ENCODE peak calls at places on chromosome 18, in six cellular contexts. G is HepG2, Y is H1, B is HCT116, O is SK-N-SH, F is endothelial cell of umbilical vein. J is an unnamed sample.

GRCh38 chr18:54069729-54070128 is 154.7 kb downstream of the MBD2 start:
- DNase-seq in G (no peak), Y (no peak), F (no peak), B (no peak), O (no peak), J (peak; percentile 79)

GRCh38 chr18:24818451-24818850 is 358.0 kb downstream of the HRH4 start:
- DNase-seq in G (no peak), O (peak; percentile 40), F (no peak), Y (no peak), B (no peak), J (peak; percentile 29)

GRCh38 chr18:11005528-11005927 is 143.8 kb downstream of the PIEZO2 start:
- DNase-seq in Y (no peak), G (peak; percentile 99), B (no peak), F (peak; percentile 95), O (no peak), J (no peak)

GRCh38 chr18:48073231-48073930 is 142.9 kb upstream of the SMAD2 start:
- DNase-seq in B (no peak), O (peak; percentile 87), F (no peak), Y (no peak), G (no peak), J (no peak)

GRCh38 chr18:48595703-48596218 is 56.9 kb downstream of the CTIF start:
- DNase-seq in O (no peak), G (no peak), F (no peak), B (no peak), Y (no peak), J (no peak)

GRCh38 chr18:10558243-10558966 is 32.6 kb downstream of the NAPG start:
- DNase-seq in B (no peak), G (no peak), Y (no peak), F (no peak), O (no peak), J (no peak)

GRCh38 chr18:45978084-45978483 is 11.0 kb upstream of the EPG5 start:
- DNase-seq in O (no peak), G (no peak), B (no peak), F (no peak), Y (peak; percentile 49), J (peak; percentile 53)

GRCh38 chr18:25305584-25305983 is 46.4 kb downstream of the ZNF521 start:
- DNase-seq in B (no peak), F (no peak), O (no peak), G (no peak), Y (no peak), J (no peak)

GRCh38 chr18:13137041-13137938 is 81.3 kb upstream of the LDLRAD4 start:
- DNase-seq in O (peak; percentile 70), G (no peak), Y (no peak), B (no peak), F (peak; percentile 22), J (peak; percentile 39)
- TF ChIP-seq POLR2AphosphoS5 in O (no peak), G (no peak), Y (no peak), B (no peak), F (no peak), J (no peak)

GRCh38 chr18:55462652-55463051 is 125.3 kb downstream of the TCF4 start:
- DNase-seq in B (no peak), G (no peak), Y (no peak), F (no peak), O (no peak), J (no peak)

GRCh38 chr18:55466789-55467188 is 121.2 kb downstream of the TCF4 start:
- DNase-seq in Y (no peak), F (no peak), G (no peak), O (no peak), B (no peak), J (peak; percentile 28)

GRCh38 chr18:55465313-55465712 is 122.7 kb downstream of the TCF4 start:
- DNase-seq in G (no peak), Y (no peak), F (no peak), B (no peak), O (no peak), J (peak; percentile 26)

GRCh38 chr18:55461843-55462242 is 126.1 kb downstream of the TCF4 start:
- DNase-seq in G (no peak), F (no peak), O (no peak), B (no peak), Y (no peak), J (no peak)

DNA sequence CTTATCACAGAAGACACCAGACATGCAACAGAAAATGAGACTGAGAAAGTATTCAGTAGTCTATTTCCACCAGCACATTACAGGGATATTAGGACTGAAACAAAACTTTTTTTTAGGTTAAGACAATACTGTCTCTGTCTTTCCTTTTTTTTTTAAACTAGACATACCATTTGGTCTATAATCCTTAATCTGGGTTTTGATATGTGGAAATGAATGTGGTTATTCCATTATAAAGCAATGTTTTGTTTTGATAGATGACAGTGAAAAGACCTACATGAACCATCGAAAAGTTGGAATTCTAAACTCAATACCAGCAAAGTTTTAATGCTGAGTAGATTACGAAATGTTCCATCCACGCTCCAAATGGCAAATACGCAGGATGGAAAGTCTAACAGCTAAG is 123.4 kb downstream of the TCF4 start:
- DNase-seq in B (no peak), Y (no peak), O (no peak), G (no peak), F (no peak), J (no peak)
- H3K79me2 ChIP-seq in B (no peaks in the 10 kb centered on the region), Y (peaks cover 87% of the 10 kb centered on the region), O (peaks cover 37% of the 10 kb centered on the region), G (no peaks in the 10 kb centered on the region), F (peaks cover 21% of the 10 kb centered on the region), J (peaks cover 51% of the 10 kb centered on the region)

GRCh38 chr18:23689031-23689615 is at the start of gene LAMA3:
- DNase-seq in G (no peak), O (peak; percentile 81), F (peak; percentile 53), Y (no peak), B (no peak), J (peak; percentile 59)
- TF ChIP-seq POLR2AphosphoS5 in G (no peak), O (no peak), F (peak; percentile 33), Y (no peak), B (no peak), J (no peak)

DNA sequence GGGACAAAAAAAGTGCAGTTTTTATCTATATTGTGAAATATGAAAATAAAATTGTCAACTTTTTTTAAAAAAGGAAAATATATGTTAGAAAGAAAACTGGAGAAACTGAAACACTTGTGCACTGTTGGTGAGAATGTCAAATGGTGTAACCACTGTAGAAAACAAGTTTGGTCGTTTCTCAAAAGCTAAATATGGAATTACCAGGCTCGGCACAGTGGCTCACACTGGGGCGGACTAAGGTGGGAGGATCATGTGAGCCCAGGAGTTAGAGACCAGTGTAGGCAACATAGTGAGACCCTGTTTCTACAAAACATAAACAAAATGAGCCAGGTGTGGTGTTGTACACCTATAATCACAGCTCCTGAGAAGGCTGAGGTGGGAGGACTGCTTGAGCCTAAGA is 21.7 kb downstream of the LPIN2 start:
- DNase-seq in O (no peak), B (no peak), Y (no peak), F (no peak), G (no peak), J (no peak)
- H3K79me2 ChIP-seq in O (peaks cover 94% of the 10 kb centered on the region), B (peaks cover 14% of the 10 kb centered on the region), Y (peaks cover 66% of the 10 kb centered on the region), F (peaks cover 97% of the 10 kb centered on the region), G (peaks cover 93% of the 10 kb centered on the region), J (peaks cover 64% of the 10 kb centered on the region)

GRCh38 chr18:79507076-79507545 is 111.4 kb downstream of the NFATC1 start:
- DNase-seq in G (no peak), O (peak; percentile 29), B (no peak), F (peak; percentile 96), Y (no peak), J (no peak)
- TF ChIP-seq POLR2AphosphoS5 in G (no peak), O (no peak), B (no peak), F (peak; percentile 87), Y (no peak), J (no peak)

GRCh38 chr18:44777429-44778192 is 96.9 kb downstream of the SETBP1 start:
- DNase-seq in G (no peak), O (no peak), B (no peak), F (no peak), Y (no peak), J (no peak)
- H3K79me2 ChIP-seq in G (no peaks in the 10 kb centered on the region), O (no peaks in the 10 kb centered on the region), B (no peaks in the 10 kb centered on the region), F (no peaks in the 10 kb centered on the region), Y (no peaks in the 10 kb centered on the region), J (no peaks in the 10 kb centered on the region)

DNA sequence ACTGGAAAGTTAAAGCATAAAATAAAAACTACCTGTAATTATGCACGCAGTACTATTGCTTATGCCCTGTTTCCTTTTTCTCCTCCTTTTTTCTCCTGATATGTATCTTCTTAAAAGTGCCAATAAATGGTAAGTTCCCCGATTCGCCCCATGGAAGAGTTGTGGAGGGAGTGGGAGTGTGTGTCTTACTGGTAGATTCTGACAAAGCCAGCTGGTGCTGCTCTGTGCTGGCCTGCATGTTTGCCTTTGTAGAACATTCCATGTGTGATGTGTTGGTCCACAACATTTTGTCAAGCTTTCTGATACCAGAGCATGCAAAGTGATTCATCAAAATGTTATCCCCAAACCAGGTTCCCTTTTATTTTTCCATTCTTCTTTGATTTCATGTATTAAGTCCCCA is 356.9 kb upstream of the RAB12 start:
- DNase-seq in F (no peak), O (no peak), G (no peak), Y (no peak), B (no peak), J (peak; percentile 20)
- TF ChIP-seq POLR2AphosphoS5 in F (no peak), O (no peak), G (no peak), Y (no peak), B (no peak), J (no peak)